ENCODE peak calls at places on chromosome 2, in nine cellular contexts. One of them, this sample, is unnamed.

GRCh38 chr2:38700113-38700780 is 34.3 kb downstream of the GALM start:
- DNase-seq in A549: no peak
- DNase-seq in CD4-positive, alpha-beta T cell: no peak
- DNase-seq in NAMALWA: no peak
- DNase-seq in stomach: no peak
- DNase-seq in NCI-H1105: no peak
- DNase-seq in ELF-1: no peak
- DNase-seq in fibroblast of mammary gland: no peak
- DNase-seq in CD8-positive, alpha-beta memory T cell: no peak
- DNase-seq in this sample: no peak

GRCh38 chr2:47008381-47009280 is 93.0 kb upstream of the MCFD2 start:
- DNase-seq in CD4-positive, alpha-beta T cell: no peak
- DNase-seq in NCI-H1105: peak
- DNase-seq in ELF-1: peak
- DNase-seq in NAMALWA: no peak
- DNase-seq in CD8-positive, alpha-beta memory T cell: no peak
- DNase-seq in A549: no peak
- DNase-seq in fibroblast of mammary gland: peak
- DNase-seq in stomach: no peak
- DNase-seq in this sample: no peak

GRCh38 chr2:231190531-231191197 is 7.8 kb upstream of the ARMC9 start:
- DNase-seq in CD4-positive, alpha-beta T cell: no peak
- DNase-seq in fibroblast of mammary gland: peak
- DNase-seq in NAMALWA: no peak
- DNase-seq in A549: no peak
- DNase-seq in stomach: peak
- DNase-seq in CD8-positive, alpha-beta memory T cell: no peak
- DNase-seq in ELF-1: peak
- DNase-seq in NCI-H1105: no peak
- DNase-seq in this sample: no peak

GRCh38 chr2:235055891-235056516 is 104.2 kb downstream of the SH3BP4 start:
- DNase-seq in A549: peak
- DNase-seq in NCI-H1105: no peak
- DNase-seq in fibroblast of mammary gland: peak
- DNase-seq in CD8-positive, alpha-beta memory T cell: no peak
- DNase-seq in NAMALWA: peak
- DNase-seq in ELF-1: peak
- DNase-seq in CD4-positive, alpha-beta T cell: no peak
- DNase-seq in stomach: peak
- DNase-seq in this sample: no peak

GRCh38 chr2:231597627-231598026 is 5.0 kb downstream of the TEX44 start:
- DNase-seq in CD4-positive, alpha-beta T cell: no peak
- DNase-seq in ELF-1: no peak
- DNase-seq in NCI-H1105: no peak
- DNase-seq in NAMALWA: no peak
- DNase-seq in fibroblast of mammary gland: peak
- DNase-seq in A549: no peak
- DNase-seq in CD8-positive, alpha-beta memory T cell: no peak
- DNase-seq in stomach: no peak
- DNase-seq in this sample: no peak

GRCh38 chr2:120826260-120826648 is 90.6 kb downstream of the GLI2 start:
- DNase-seq in A549: no peak
- DNase-seq in CD8-positive, alpha-beta memory T cell: no peak
- DNase-seq in stomach: no peak
- DNase-seq in ELF-1: no peak
- DNase-seq in NCI-H1105: no peak
- DNase-seq in CD4-positive, alpha-beta T cell: no peak
- DNase-seq in fibroblast of mammary gland: no peak
- DNase-seq in NAMALWA: no peak
- DNase-seq in this sample: no peak

GRCh38 chr2:109174214-109174613 is 45.2 kb downstream of the SH3RF3 start:
- DNase-seq in CD4-positive, alpha-beta T cell: no peak
- DNase-seq in A549: no peak
- DNase-seq in ELF-1: no peak
- DNase-seq in CD8-positive, alpha-beta memory T cell: no peak
- DNase-seq in stomach: no peak
- DNase-seq in NAMALWA: no peak
- DNase-seq in fibroblast of mammary gland: no peak
- DNase-seq in NCI-H1105: no peak
- DNase-seq in this sample: no peak

GRCh38 chr2:168849610-168850009 is 40.6 kb downstream of the SPC25 start:
- DNase-seq in NAMALWA: peak
- DNase-seq in fibroblast of mammary gland: peak
- DNase-seq in A549: no peak
- DNase-seq in CD4-positive, alpha-beta T cell: no peak
- DNase-seq in stomach: peak
- DNase-seq in NCI-H1105: peak
- DNase-seq in CD8-positive, alpha-beta memory T cell: no peak
- DNase-seq in ELF-1: peak
- DNase-seq in this sample: no peak

GRCh38 chr2:19187323-19188020 is 171.0 kb downstream of the OSR1 start:
- DNase-seq in CD4-positive, alpha-beta T cell: no peak
- DNase-seq in fibroblast of mammary gland: peak
- DNase-seq in A549: no peak
- DNase-seq in CD8-positive, alpha-beta memory T cell: no peak
- DNase-seq in ELF-1: no peak
- DNase-seq in stomach: no peak
- DNase-seq in NCI-H1105: no peak
- DNase-seq in NAMALWA: no peak
- DNase-seq in this sample: no peak

This sample was measured in activated T-helper 2 cell treated with anti-CD3 and anti-CD28 coated beads, Interferon-gamma antibody, Interleukin-2, Interleukin-4, amounts not matched to agents 10 μg/mL and 5 μg/mL and 100 μg/mL, durations not matched to agents 14 hours and 24 hours and 36 hours.